ENCODE peak calls at places on chromosomes 3 and 15, in six cellular contexts. L is GM23338, B is choroid plexus epithelial cell, O is omental fat pad, F is lower lobe of right lung, D is activated B cell treated with CpG ODN at 0.5 μM for 24 hours. N is an unnamed sample.

GRCh38 chr3:124881976-124882697 is 5.0 kb downstream of the ITGB5 start:
- DNase-seq in L (no peak), B (no peak), O (no peak), F (no peak), D (no peak), N (no peak)

GRCh38 chr3:146803746-146804145 is 198.6 kb upstream of the PLSCR5 start:
- DNase-seq in L (peak), B (peak), O (no peak), F (no peak), D (no peak), N (no peak)

GRCh38 chr15:36356978-36357582 is 222.3 kb upstream of the CDIN1 start:
- DNase-seq in L (no peak), B (peak), O (no peak), F (no peak), D (no peak), N (no peak)

GRCh38 chr15:68672781-68673205 is 94.0 kb downstream of the CORO2B start:
- DNase-seq in L (peak), B (peak), O (no peak), F (no peak), D (no peak), N (no peak)

GRCh38 chr3:98558100-98558499 is 26.3 kb downstream of the GPR15 start:
- DNase-seq in L (no peak), B (no peak), O (no peak), F (no peak), D (no peak), N (no peak)

GRCh38 chr3:142077859-142078500 is 71.4 kb downstream of the TFDP2 start:
- DNase-seq in L (no peak), B (no peak), O (no peak), F (peak), D (no peak), N (no peak)

GRCh38 chr3:18369561-18370185 is 55.5 kb downstream of the SATB1 start:
- DNase-seq in L (no peak), B (no peak), O (no peak), F (no peak), D (no peak), N (no peak)

GRCh38 chr3:132641837-132642538 is 17.6 kb downstream of the ACAD11 start:
- DNase-seq in L (peak), B (peak), O (no peak), F (no peak), D (no peak), N (no peak)

GRCh38 chr3:191136347-191136746 is 62.7 kb upstream of the OSTN start:
- DNase-seq in L (peak), B (peak), O (no peak), F (no peak), D (no peak), N (no peak)

GRCh38 chr3:138781012-138781470 is 53.7 kb downstream of the PIK3CB start:
- DNase-seq in L (no peak), B (no peak), O (no peak), F (no peak), D (no peak), N (no peak)

GRCh38 chr3:186871403-186871924 is 29.0 kb downstream of the ADIPOQ start:
- DNase-seq in L (no peak), B (no peak), O (no peak), F (no peak), D (no peak), N (no peak)

GRCh38 chr3:152183473-152183872 is 85.3 kb upstream of the MBNL1 start:
- DNase-seq in L (peak), B (peak), O (no peak), F (no peak), D (peak), N (no peak)

GRCh38 chr3:100796556-100796955 is 87.3 kb downstream of the TFG start:
- DNase-seq in L (peak), B (peak), O (no peak), F (no peak), D (no peak), N (no peak)

GRCh38 chr15:91872356-91873132 is 19.0 kb downstream of the SLCO3A1 start:
- DNase-seq in L (no peak), B (no peak), O (no peak), F (peak), D (no peak), N (no peak)

GRCh38 chr3:115347737-115348136 is 200.6 kb upstream of the ZBTB20 start:
- DNase-seq in L (peak), B (peak), O (no peak), F (no peak), D (no peak), N (no peak)

GRCh38 chr3:141632779-141633374 is 105.2 kb upstream of the RNF7 start:
- DNase-seq in L (peak), B (no peak), O (no peak), F (no peak), D (no peak), N (no peak)

GRCh38 chr3:71062037-71062919 is 521.2 kb downstream of the FOXP1 start:
- DNase-seq in L (no peak), B (peak), O (no peak), F (no peak), D (no peak), N (no peak)

GRCh38 chr15:65101418-65101890 is 13.5 kb downstream of the UBAP1L start:
- DNase-seq in L (peak), B (peak), O (peak), F (peak), D (no peak), N (no peak)

GRCh38 chr3:146715176-146715575 is 110.0 kb upstream of the PLSCR5 start:
- DNase-seq in L (no peak), B (peak), O (no peak), F (no peak), D (no peak), N (no peak)

GRCh38 chr15:40106203-40107161 is 2.2 kb downstream of the BMF start:
- DNase-seq in L (peak), B (peak), O (peak), F (peak), D (peak), N (no peak)
- TF ChIP-seq CTCF in L (no peak), B (no peak), O (no peak), F (no peak), D (no peak), N (no peak)

GRCh38 chr3:179018808-179019207 is 52.8 kb downstream of the ZMAT3 start:
- DNase-seq in L (no peak), B (no peak), O (no peak), F (no peak), D (no peak), N (no peak)
- TF ChIP-seq CTCF in L (no peak), B (no peak), O (no peak), F (no peak), D (no peak), N (no peak)

GRCh38 chr15:78236491-78236890 is 2.1 kb upstream of the ACSBG1 start:
- DNase-seq in L (no peak), B (no peak), O (no peak), F (no peak), D (no peak), N (no peak)
- TF ChIP-seq CTCF in L (no peak), B (no peak), O (no peak), F (no peak), D (no peak), N (no peak)

DNA sequence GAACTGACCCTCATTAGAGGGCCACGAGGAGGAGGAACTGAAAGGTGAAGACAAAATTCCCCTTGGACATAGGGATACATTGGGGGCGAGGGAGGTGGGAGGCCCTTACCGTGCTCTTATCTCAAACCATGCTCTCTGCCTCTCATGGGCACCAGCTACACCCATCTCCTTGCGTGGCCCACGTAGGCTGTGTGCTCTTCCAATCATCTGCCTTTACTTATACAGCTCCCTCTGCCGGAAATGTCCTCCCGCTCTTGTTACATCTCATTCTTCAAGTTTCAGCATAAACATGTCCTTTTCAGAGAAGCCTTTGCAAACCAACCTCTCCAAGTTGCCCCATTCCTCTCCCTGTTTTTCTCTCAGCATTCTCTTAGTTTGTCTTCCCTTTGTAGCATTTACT is 307.8 kb upstream of the PROK2 start:
- DNase-seq in L (no peak), B (no peak), O (no peak), F (no peak), D (no peak), N (no peak)
- TF ChIP-seq CTCF in L (peak), B (peak), O (no peak), F (no peak), D (no peak), N (no peak)

GRCh38 chr3:57983734-57984518 is 24.3 kb upstream of the FLNB start:
- DNase-seq in L (no peak), B (peak), O (no peak), F (peak), D (peak), N (no peak)
- TF ChIP-seq CTCF in L (no peak), B (no peak), O (no peak), F (no peak), D (no peak), N (no peak)

GRCh38 chr15:82530606-82531379 is 9.5 kb downstream of the RPS17 start:
- DNase-seq in L (peak), B (peak), O (no peak), F (peak), D (peak), N (no peak)
- TF ChIP-seq CTCF in L (peak), B (peak), O (no peak), F (peak), D (no peak), N (peak)

GRCh38 chr3:135907422-135908165 is 57.9 kb upstream of the PPP2R3A start:
- DNase-seq in L (no peak), B (no peak), O (no peak), F (no peak), D (no peak), N (no peak)

GRCh38 chr3:135908737-135909136 is 56.8 kb upstream of the PPP2R3A start:
- DNase-seq in L (no peak), B (no peak), O (no peak), F (no peak), D (no peak), N (no peak)

GRCh38 chr3:135911106-135911505 is 54.4 kb upstream of the PPP2R3A start:
- DNase-seq in L (no peak), B (no peak), O (no peak), F (no peak), D (no peak), N (no peak)

GRCh38 chr3:135908225-135908624 is 57.3 kb upstream of the PPP2R3A start:
- DNase-seq in L (peak), B (no peak), O (no peak), F (no peak), D (no peak), N (no peak)

GRCh38 chr3:135905058-135905724 is 60.3 kb upstream of the PPP2R3A start:
- DNase-seq in L (peak), B (peak), O (no peak), F (no peak), D (no peak), N (no peak)
- TF ChIP-seq CTCF in L (peak), B (peak), O (no peak), F (no peak), D (no peak), N (no peak)

GRCh38 chr3:178915365-178915764 is 156.2 kb downstream of the ZMAT3 start:
- DNase-seq in L (peak), B (no peak), O (no peak), F (no peak), D (no peak), N (no peak)
- TF ChIP-seq CTCF in L (peak), B (no peak), O (no peak), F (no peak), D (no peak), N (no peak)

DNA sequence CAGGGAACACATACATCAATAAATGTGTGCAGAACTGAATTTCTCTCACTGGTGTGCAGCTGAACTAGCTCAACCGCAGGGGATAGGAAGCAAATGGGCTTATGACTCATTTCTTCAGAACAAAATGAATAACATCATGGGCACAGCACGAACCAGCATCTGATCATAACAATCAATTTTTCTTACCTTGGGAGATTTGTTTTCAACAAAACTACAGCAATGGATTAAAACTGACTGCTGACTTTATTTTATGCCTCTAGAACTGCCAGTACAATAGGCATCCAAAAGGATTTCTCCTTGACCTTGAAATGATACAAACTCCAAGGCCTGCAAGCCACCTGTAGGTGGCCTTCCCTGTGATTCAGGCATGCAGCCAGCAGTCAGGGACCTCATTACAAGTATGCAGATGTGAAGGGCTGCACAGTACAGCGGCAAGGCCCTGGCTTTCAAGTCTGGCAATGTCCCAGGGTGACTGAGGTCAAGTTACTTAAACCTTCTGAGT is 26.1 kb downstream of the TAMM41 start:
- DNase-seq in L (peak), B (peak), O (no peak), F (no peak), D (no peak), N (no peak)
- TF ChIP-seq CTCF in L (no peak), B (peak), O (no peak), F (no peak), D (no peak), N (no peak)

GRCh38 chr3:165225604-165226003 is 29.4 kb upstream of the SLITRK3 start:
- DNase-seq in L (peak), B (no peak), O (no peak), F (no peak), D (no peak), N (no peak)
- TF ChIP-seq CTCF in L (no peak), B (no peak), O (no peak), F (no peak), D (no peak), N (no peak)

N was measured in type B pancreatic cell.